ENCODE peak calls at places on chromosome 4, in four cellular contexts. One of them, this sample, is unnamed.

GRCh38 chr4:111773858-111774257 is 371.4 kb upstream of the FAM241A start:
- DNase-seq in HepG2: no peak
- DNase-seq in GM12878: no peak
- DNase-seq in K562: no peak
- DNase-seq in this sample: no peak

GRCh38 chr4:76562851-76563803 is 128.1 kb downstream of the SHROOM3 start:
- DNase-seq in K562: no peak
- DNase-seq in HepG2: peak; percentile 12
- DNase-seq in GM12878: no peak
- DNase-seq in this sample: no peak

GRCh38 chr4:84804126-84804525 is 162.4 kb downstream of the WDFY3 start:
- DNase-seq in K562: no peak
- DNase-seq in HepG2: no peak
- DNase-seq in GM12878: no peak
- DNase-seq in this sample: no peak

GRCh38 chr4:116926631-116927295 is 158.6 kb downstream of the TRAM1L1 start:
- DNase-seq in K562: no peak
- DNase-seq in HepG2: no peak
- DNase-seq in GM12878: no peak
- DNase-seq in this sample: no peak

GRCh38 chr4:25680580-25680979 is 24.9 kb downstream of the SLC34A2 start:
- DNase-seq in HepG2: no peak
- DNase-seq in GM12878: no peak
- DNase-seq in K562: no peak
- DNase-seq in this sample: no peak

GRCh38 chr4:54587516-54587915 is 70.2 kb upstream of the KIT start:
- DNase-seq in HepG2: no peak
- DNase-seq in GM12878: no peak
- DNase-seq in K562: no peak
- DNase-seq in this sample: no peak

GRCh38 chr4:9898596-9899345 is 117.3 kb downstream of the DRD5 start:
- DNase-seq in K562: peak; percentile 33
- DNase-seq in HepG2: peak; percentile 11
- DNase-seq in GM12878: no peak
- DNase-seq in this sample: peak; percentile 76

GRCh38 chr4:98861100-98861499 is 67.8 kb downstream of the EIF4E start:
- DNase-seq in GM12878: no peak
- DNase-seq in HepG2: no peak
- DNase-seq in K562: peak; percentile 83
- DNase-seq in this sample: no peak

GRCh38 chr4:171042989-171043524 is 770.1 kb upstream of the GALNTL6 start:
- DNase-seq in HepG2: no peak
- DNase-seq in K562: no peak
- DNase-seq in GM12878: no peak
- DNase-seq in this sample: no peak

GRCh38 chr4:14888790-14889189 is 113.5 kb upstream of the CPEB2 start:
- DNase-seq in K562: no peak
- DNase-seq in HepG2: no peak
- DNase-seq in GM12878: no peak
- DNase-seq in this sample: no peak

GRCh38 chr4:150264595-150265141 is 186.4 kb downstream of the DCLK2 start:
- DNase-seq in GM12878: no peak
- DNase-seq in K562: no peak
- DNase-seq in HepG2: peak; percentile 77
- DNase-seq in this sample: no peak

GRCh38 chr4:3869661-3870566 is 103.7 kb downstream of the ADRA2C start:
- DNase-seq in HepG2: no peak
- DNase-seq in K562: no peak
- DNase-seq in GM12878: no peak
- DNase-seq in this sample: peak; percentile 10

GRCh38 chr4:27019766-27020165 is 159.1 kb downstream of the STIM2 start:
- DNase-seq in GM12878: no peak
- DNase-seq in K562: no peak
- DNase-seq in HepG2: no peak
- DNase-seq in this sample: no peak

GRCh38 chr4:132063829-132064228 is 1085.3 kb upstream of the PCDH10 start:
- DNase-seq in K562: no peak
- DNase-seq in HepG2: no peak
- DNase-seq in GM12878: no peak
- DNase-seq in this sample: no peak

GRCh38 chr4:139300431-139301142 is 718 bp upstream of the NAA15 start:
- DNase-seq in GM12878: peak; percentile 36
- DNase-seq in K562: peak; percentile 36
- DNase-seq in HepG2: no peak
- DNase-seq in this sample: no peak

GRCh38 chr4:153514001-153514526 is 47.9 kb downstream of the TMEM131L start:
- DNase-seq in HepG2: no peak
- DNase-seq in GM12878: no peak
- DNase-seq in K562: no peak
- DNase-seq in this sample: no peak

GRCh38 chr4:74638001-74638400 is 156.3 kb downstream of the BTC start:
- DNase-seq in GM12878: no peak
- DNase-seq in K562: no peak
- DNase-seq in HepG2: no peak
- DNase-seq in this sample: no peak

GRCh38 chr4:176191974-176192373 is 3.4 kb downstream of the SPATA4 start:
- DNase-seq in GM12878: no peak
- DNase-seq in K562: no peak
- DNase-seq in HepG2: no peak
- DNase-seq in this sample: no peak

GRCh38 chr4:152032722-152033131 is 271.9 kb upstream of the GATB start:
- DNase-seq in HepG2: no peak
- DNase-seq in GM12878: no peak
- DNase-seq in K562: no peak
- DNase-seq in this sample: no peak

GRCh38 chr4:183256756-183257385 is 63.2 kb downstream of the CLDN22 start:
- DNase-seq in K562: peak; percentile 69
- DNase-seq in GM12878: no peak
- DNase-seq in HepG2: peak; percentile 40
- DNase-seq in this sample: peak; percentile 67

GRCh38 chr4:1244081-1244977 is 4.6 kb downstream of the CTBP1 start:
- DNase-seq in HepG2: no peak
- DNase-seq in GM12878: no peak
- DNase-seq in K562: no peak
- DNase-seq in this sample: no peak

GRCh38 chr4:184937745-184938144 is 80.5 kb upstream of the HELT start:
- DNase-seq in K562: no peak
- DNase-seq in HepG2: no peak
- DNase-seq in GM12878: no peak
- DNase-seq in this sample: peak; percentile 35

GRCh38 chr4:152100378-152101201 is 339.8 kb upstream of the GATB start:
- DNase-seq in K562: no peak
- DNase-seq in HepG2: no peak
- DNase-seq in GM12878: no peak
- DNase-seq in this sample: no peak

GRCh38 chr4:48439988-48440387 is 43.2 kb upstream of the SLC10A4 start:
- DNase-seq in HepG2: no peak
- DNase-seq in GM12878: no peak
- DNase-seq in K562: no peak
- DNase-seq in this sample: no peak

GRCh38 chr4:4386296-4386735 is 586 bp upstream of the NSG1 start:
- DNase-seq in K562: no peak
- DNase-seq in GM12878: no peak
- DNase-seq in HepG2: no peak
- DNase-seq in this sample: peak; percentile 30

GRCh38 chr4:139917896-139918295 is 236.1 kb downstream of the MAML3 start:
- DNase-seq in K562: no peak
- DNase-seq in GM12878: no peak
- DNase-seq in HepG2: no peak
- DNase-seq in this sample: no peak

GRCh38 chr4:185931986-185932385 is 120.0 kb upstream of the SORBS2 start:
- DNase-seq in K562: no peak
- DNase-seq in GM12878: no peak
- DNase-seq in HepG2: no peak
- DNase-seq in this sample: no peak

GRCh38 chr4:39497909-39498723 is 29.1 kb downstream of the UGDH start:
- DNase-seq in K562: no peak
- DNase-seq in GM12878: no peak
- DNase-seq in HepG2: no peak
- DNase-seq in this sample: no peak

GRCh38 chr4:28744066-28744465 is 1883.4 kb downstream of the STIM2 start:
- DNase-seq in K562: no peak
- DNase-seq in GM12878: no peak
- DNase-seq in HepG2: no peak
- DNase-seq in this sample: no peak

GRCh38 chr4:150078996-150079581 is 844 bp downstream of the DCLK2 start:
- DNase-seq in GM12878: no peak
- DNase-seq in HepG2: no peak
- DNase-seq in K562: no peak
- DNase-seq in this sample: peak; percentile 50

GRCh38 chr4:121484633-121485032 is 103.8 kb upstream of the QRFPR start:
- DNase-seq in HepG2: peak; percentile 36
- DNase-seq in GM12878: no peak
- DNase-seq in K562: peak; percentile 15
- DNase-seq in this sample: peak; percentile 38

GRCh38 chr4:48340905-48341775 is at the start of gene SLAIN2:
- DNase-seq in HepG2: peak; percentile 91
- DNase-seq in K562: peak; percentile 98
- DNase-seq in GM12878: peak; percentile 77
- DNase-seq in this sample: peak; percentile 98

GRCh38 chr4:108622022-108622421 is 1.6 kb downstream of the RPL34 start:
- DNase-seq in GM12878: no peak
- DNase-seq in K562: no peak
- DNase-seq in HepG2: no peak
- DNase-seq in this sample: no peak

GRCh38 chr4:40990202-40990898 is 224.0 kb downstream of the APBB2 start:
- DNase-seq in K562: no peak
- DNase-seq in GM12878: peak; percentile 53
- DNase-seq in HepG2: peak; percentile 25
- DNase-seq in this sample: no peak

GRCh38 chr4:94680131-94680862 is 77.5 kb upstream of the BMPR1B start:
- DNase-seq in K562: no peak
- DNase-seq in GM12878: no peak
- DNase-seq in HepG2: no peak
- DNase-seq in this sample: no peak
- TF ChIP-seq ATF3 in K562: no peak
- TF ChIP-seq ATF3 in GM12878: no peak
- TF ChIP-seq ATF3 in HepG2: no peak
- TF ChIP-seq ATF3 in this sample: no peak

GRCh38 chr4:8328866-8329559 is 59.5 kb downstream of the HTRA3 start:
- DNase-seq in GM12878: no peak
- DNase-seq in K562: no peak
- DNase-seq in HepG2: no peak
- DNase-seq in this sample: no peak
- TF ChIP-seq NR2C2 in GM12878: no peak
- TF ChIP-seq NR2C2 in K562: no peak
- TF ChIP-seq NR2C2 in HepG2: no peak
- TF ChIP-seq NR2C2 in this sample: no peak

DNA sequence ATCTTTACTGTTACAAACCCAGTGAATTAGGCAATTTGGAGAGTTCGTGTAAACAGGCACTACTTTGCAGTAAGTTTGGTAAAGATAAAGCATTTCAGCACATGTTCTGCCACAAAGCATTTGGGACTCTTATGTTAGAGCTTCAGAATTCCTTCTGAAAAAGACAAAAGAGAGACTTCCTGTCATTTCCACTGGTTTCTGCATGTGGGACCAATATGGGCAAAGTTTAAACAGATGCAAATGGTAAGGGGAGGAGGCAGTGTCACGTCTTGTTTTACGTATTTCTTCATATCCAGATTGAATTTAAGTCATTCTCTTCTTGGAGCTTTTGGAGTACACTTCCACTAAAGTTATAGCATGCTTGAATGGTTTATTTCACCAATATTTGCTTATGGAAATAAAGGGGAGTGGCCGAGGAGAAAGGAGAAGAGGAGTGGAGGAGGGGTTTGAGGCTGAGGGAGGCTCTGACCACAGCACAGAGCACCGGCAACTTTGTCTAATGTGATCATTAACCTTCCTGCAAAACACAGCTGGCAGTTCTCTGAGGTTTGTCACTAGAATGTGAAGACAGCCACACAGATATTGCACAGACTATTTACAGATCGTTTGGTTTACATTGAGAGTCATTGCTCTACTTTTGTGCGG is at the start of gene APELA:
- DNase-seq in HepG2: peak; percentile 3
- DNase-seq in GM12878: peak; percentile 82
- DNase-seq in K562: no peak
- DNase-seq in this sample: no peak
- TF ChIP-seq ATF3 in HepG2: no peak
- TF ChIP-seq ATF3 in GM12878: no peak
- TF ChIP-seq ATF3 in K562: no peak
- TF ChIP-seq ATF3 in this sample: no peak

GRCh38 chr4:89293299-89293698 is 14.3 kb downstream of the GPRIN3 start:
- DNase-seq in GM12878: no peak
- DNase-seq in K562: no peak
- DNase-seq in HepG2: no peak
- DNase-seq in this sample: no peak
- TF ChIP-seq NR2C2 in GM12878: no peak
- TF ChIP-seq NR2C2 in K562: no peak
- TF ChIP-seq NR2C2 in HepG2: no peak
- TF ChIP-seq NR2C2 in this sample: no peak